ENCODE peak calls at places on chromosomes 11 and 22, in ten cellular contexts. X is progenitor cell of endocrine pancreas; P is HT-29; O is HEK293T; F is retinal pigment epithelial cell; W is activated CD4-positive, alpha-beta T cell treated with anti-CD3 and anti-CD28 coated beads for 36 hours; B is BE2C; H is activated B cell treated with CpG ODN at 0.5 μM for 24 hours; G is EH; T is NCI-H510A. J is an unnamed sample.

GRCh38 chr11:129279326-129280026 is 87.4 kb upstream of the ARHGAP32 start:
- DNase-seq in H (peak), T (peak), X (peak), P (peak), O (peak), B (peak), F (no peak), W (peak), G (peak), J (peak)

GRCh38 chr11:46465683-46466082 is 74.1 kb upstream of the CHRM4 start:
- DNase-seq in P (no peak), H (no peak), W (no peak), B (no peak), G (no peak), T (no peak), O (no peak), F (no peak), X (no peak), J (no peak)

GRCh38 chr11:78057462-78058055 is 6.1 kb upstream of the THRSP start:
- DNase-seq in O (no peak), F (no peak), H (no peak), X (no peak), T (no peak), P (no peak), W (no peak), G (no peak), B (no peak), J (no peak)

GRCh38 chr11:133388975-133389568 is 143.2 kb downstream of the OPCML start:
- DNase-seq in B (no peak), P (no peak), X (no peak), H (no peak), T (no peak), F (no peak), O (no peak), G (no peak), W (no peak), J (no peak)

GRCh38 chr22:41524809-41525449 is 19.3 kb downstream of the POLR3H start:
- DNase-seq in F (no peak), B (no peak), O (no peak), X (no peak), H (no peak), T (no peak), G (no peak), P (no peak), W (peak), J (no peak)

GRCh38 chr11:26551186-26551801 is 20.8 kb downstream of the MUC15 start:
- DNase-seq in X (no peak), H (no peak), G (no peak), B (no peak), O (no peak), P (peak), W (no peak), T (no peak), F (no peak), J (no peak)

GRCh38 chr11:125268611-125269010 is 104.1 kb downstream of the PKNOX2 start:
- DNase-seq in H (no peak), T (no peak), P (no peak), O (no peak), G (no peak), W (no peak), B (no peak), F (no peak), X (no peak), J (no peak)

GRCh38 chr11:79609511-79609910 is 168.7 kb upstream of the TENM4 start:
- DNase-seq in G (no peak), F (no peak), P (no peak), T (no peak), B (no peak), H (no peak), X (no peak), W (no peak), O (no peak), J (no peak)

GRCh38 chr11:68214173-68215086 is 1.3 kb upstream of the KMT5B start:
- DNase-seq in P (peak), X (peak), B (peak), O (peak), H (no peak), W (peak), G (no peak), F (no peak), T (peak), J (no peak)

GRCh38 chr11:65432133-65432650 is 9.6 kb downstream of the NEAT1 start:
- DNase-seq in X (no peak), F (no peak), T (no peak), H (no peak), W (no peak), B (no peak), O (no peak), G (peak), P (peak), J (no peak)

GRCh38 chr11:58286249-58286648 is 18.2 kb upstream of the OR10W1 start:
- DNase-seq in F (peak), W (peak), T (no peak), P (peak), X (no peak), B (no peak), H (no peak), O (peak), G (peak), J (peak)

GRCh38 chr11:690738-691633 is 4.0 kb downstream of the DEAF1 start:
- DNase-seq in F (no peak), H (no peak), X (no peak), B (no peak), O (no peak), W (peak), P (no peak), T (no peak), G (no peak), J (no peak)

GRCh38 chr22:45774016-45774670 is 102.5 kb downstream of the ATXN10 start:
- DNase-seq in B (no peak), O (no peak), P (no peak), F (no peak), W (no peak), X (no peak), G (no peak), H (no peak), T (no peak), J (no peak)

GRCh38 chr11:57306156-57306876 is 18.4 kb downstream of the TNKS1BP1 start:
- DNase-seq in P (no peak), X (no peak), B (no peak), H (no peak), F (no peak), G (no peak), O (no peak), W (no peak), T (no peak), J (no peak)

GRCh38 chr22:35023692-35024363 is 42.1 kb upstream of the ISX start:
- DNase-seq in X (peak), B (peak), O (peak), H (peak), P (peak), W (peak), T (no peak), G (peak), F (no peak), J (peak)

GRCh38 chr11:57237204-57237681 is at the start of gene APLNR:
- DNase-seq in H (no peak), T (no peak), B (no peak), O (no peak), X (no peak), W (no peak), G (no peak), F (no peak), P (no peak), J (peak)

GRCh38 chr11:68950268-68950667 is 30.5 kb downstream of the MRGPRD start:
- DNase-seq in X (no peak), P (peak), F (peak), O (peak), B (no peak), T (no peak), H (no peak), G (peak), W (no peak), J (peak)

GRCh38 chr22:37804502-37804885 is 3.2 kb upstream of the GCAT start:
- DNase-seq in O (no peak), B (no peak), F (no peak), P (no peak), H (no peak), G (no peak), X (no peak), T (no peak), W (no peak), J (no peak)

GRCh38 chr11:83119216-83119615 is 37.7 kb upstream of the PCF11 start:
- DNase-seq in T (no peak), P (no peak), X (no peak), B (no peak), W (no peak), O (no peak), G (no peak), H (no peak), F (no peak), J (no peak)

GRCh38 chr11:113974741-113975470 is at the start of gene HTR3A:
- DNase-seq in H (no peak), W (no peak), T (peak), P (peak), B (peak), O (peak), F (no peak), X (peak), G (peak), J (peak)

GRCh38 chr11:61866231-61866957 is 25.0 kb downstream of the FADS3 start:
- DNase-seq in F (no peak), B (no peak), P (no peak), X (no peak), G (no peak), H (no peak), W (no peak), O (no peak), T (no peak), J (no peak)

GRCh38 chr22:32511274-32511673 is 36.7 kb downstream of the FBXO7 start:
- DNase-seq in H (no peak), B (no peak), P (no peak), G (no peak), W (no peak), X (no peak), O (no peak), F (no peak), T (no peak), J (no peak)

GRCh38 chr11:110501428-110501827 is 71.7 kb downstream of the FDX1 start:
- DNase-seq in H (no peak), F (no peak), G (no peak), T (no peak), O (no peak), P (no peak), X (no peak), B (no peak), W (no peak), J (no peak)

GRCh38 chr11:1229471-1230120 is 6.7 kb downstream of the MUC5B start:
- DNase-seq in O (no peak), T (no peak), W (no peak), G (no peak), X (no peak), H (no peak), P (no peak), F (no peak), B (peak), J (no peak)

GRCh38 chr22:17597217-17597616 is 31.3 kb downstream of the ATP6V1E1 start:
- DNase-seq in B (no peak), W (no peak), X (no peak), F (no peak), T (no peak), G (peak), P (no peak), O (no peak), H (no peak), J (no peak)

GRCh38 chr11:48024635-48025071 is 44.3 kb downstream of the PTPRJ start:
- DNase-seq in G (no peak), F (no peak), B (no peak), H (no peak), T (no peak), W (no peak), X (no peak), O (no peak), P (no peak), J (no peak)

GRCh38 chr22:37202706-37203105 is 9.6 kb downstream of the SSTR3 start:
- DNase-seq in T (no peak), G (no peak), O (no peak), B (no peak), X (no peak), P (no peak), F (no peak), W (peak), H (no peak), J (no peak)

GRCh38 chr22:44727709-44728108 is 24.7 kb upstream of the ARHGAP8 start:
- DNase-seq in P (no peak), H (no peak), O (no peak), F (no peak), W (no peak), X (no peak), G (no peak), T (no peak), B (no peak), J (no peak)

GRCh38 chr11:84780689-84781293 is 846.4 kb downstream of the DLG2 start:
- DNase-seq in F (peak), W (no peak), P (peak), X (no peak), O (peak), G (peak), T (no peak), H (no peak), B (no peak), J (peak)

GRCh38 chr22:36294293-36294620 is 41.3 kb downstream of the APOL1 start:
- DNase-seq in G (no peak), P (no peak), H (no peak), W (no peak), T (no peak), F (no peak), O (no peak), X (no peak), B (no peak), J (no peak)

GRCh38 chr11:94544832-94545640 is 1.3 kb downstream of the FUT4 start:
- DNase-seq in T (peak), X (peak), O (no peak), W (no peak), F (no peak), H (no peak), B (no peak), P (peak), G (peak), J (no peak)